ENCODE peak calls at places on chromosome 19, in four cellular contexts. B is GM12878, V is HepG2, M is K562. T is an unnamed sample.

GRCh38 chr19:49057636-49058234 is at the start of gene CGB7:
- DNase-seq in B (no peak), V (peak), M (peak), T (peak)

GRCh38 chr19:51980116-51980736 is 6.4 kb downstream of the ZNF350 start:
- DNase-seq in B (no peak), V (no peak), M (no peak), T (no peak)

GRCh38 chr19:38061294-38061693 is 154.3 kb downstream of the SIPA1L3 start:
- DNase-seq in B (no peak), V (no peak), M (no peak), T (no peak)

GRCh38 chr19:5539431-5539833 is 28.3 kb downstream of the TINCR start:
- DNase-seq in B (no peak), V (no peak), M (no peak), T (no peak)

GRCh38 chr19:6750062-6750461 is 10.6 kb downstream of the TRIP10 start:
- DNase-seq in B (no peak), V (no peak), M (no peak), T (no peak)

GRCh38 chr19:19591133-19591825 is 27.2 kb downstream of the PBX4 start:
- DNase-seq in B (peak), V (peak), M (no peak), T (no peak)

GRCh38 chr19:16199275-16199932 is 1.7 kb downstream of the AP1M1 start:
- DNase-seq in B (no peak), V (no peak), M (no peak), T (peak)

GRCh38 chr19:35044317-35045117 is 3.0 kb downstream of the HPN start:
- DNase-seq in B (no peak), V (peak), M (peak), T (peak)

GRCh38 chr19:31586282-31586681 is 237.0 kb upstream of the TSHZ3 start:
- DNase-seq in B (no peak), V (no peak), M (no peak), T (no peak)

GRCh38 chr19:51181913-51182419 is 39.9 kb downstream of the SIGLEC7 start:
- DNase-seq in B (no peak), V (no peak), M (no peak), T (no peak)

GRCh38 chr19:33407716-33408115 is 34.2 kb downstream of the CEBPG start:
- DNase-seq in B (no peak), V (no peak), M (no peak), T (no peak)

GRCh38 chr19:23093832-23094231 is 23.0 kb upstream of the ZNF730 start:
- DNase-seq in B (no peak), V (no peak), M (no peak), T (no peak)

GRCh38 chr19:52270266-52270885 is 989 bp downstream of the ZNF766 start:
- DNase-seq in B (no peak), V (no peak), M (peak), T (no peak)

GRCh38 chr19:30498707-30499106 is 126.5 kb downstream of the ZNF536 start:
- DNase-seq in B (no peak), V (no peak), M (peak), T (peak)
- TF ChIP-seq TARDBP in B (no peak), V (no peak), M (no peak), T (no peak)

DNA sequence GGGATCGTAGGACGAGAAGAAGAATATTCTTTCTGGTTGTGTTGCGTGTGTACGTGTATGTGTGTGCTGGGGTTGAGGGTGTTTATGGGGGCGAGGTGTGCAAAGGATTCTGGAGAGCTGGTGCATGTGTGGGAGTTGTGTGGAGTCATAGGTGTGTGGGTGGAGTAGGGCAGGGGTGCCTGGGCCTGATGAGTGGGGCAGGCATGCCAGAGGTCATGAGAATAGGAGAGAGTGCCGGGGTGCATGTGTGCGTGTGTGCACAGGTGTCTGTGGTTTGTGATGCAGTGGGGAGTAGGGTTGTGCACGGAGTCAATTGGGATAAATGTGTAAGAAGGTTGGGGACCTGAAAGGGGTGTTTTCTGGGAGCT is 649 bp downstream of the TMEM91 start:
- DNase-seq in B (no peak), V (no peak), M (no peak), T (no peak)
- TF ChIP-seq TARDBP in B (no peak), V (no peak), M (no peak), T (no peak)

GRCh38 chr19:2340496-2341246 is 12.2 kb downstream of the SPPL2B start:
- DNase-seq in B (no peak), V (no peak), M (no peak), T (no peak)
- TF ChIP-seq TARDBP in B (no peak), V (no peak), M (no peak), T (no peak)

DNA sequence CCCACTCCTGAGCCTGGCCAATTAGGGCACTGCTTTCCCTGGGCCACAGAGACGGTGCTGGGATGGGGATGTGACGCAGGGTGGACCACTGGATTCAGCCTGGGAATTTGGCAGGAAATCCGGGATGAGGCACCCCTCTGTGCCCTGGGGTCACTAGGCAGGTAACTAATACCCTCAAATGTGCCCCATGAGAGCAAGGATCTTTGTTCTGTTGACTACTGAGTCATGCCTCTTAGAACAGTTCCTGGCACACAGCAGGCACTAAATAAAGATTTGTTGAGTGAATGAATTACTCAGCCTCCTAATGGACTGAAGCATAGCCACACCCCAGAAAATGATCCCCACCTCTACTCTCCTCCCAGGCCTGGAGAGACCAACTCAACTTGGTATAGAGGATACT is 15.9 kb downstream of the OPA3 start:
- DNase-seq in B (no peak), V (no peak), M (no peak), T (no peak)
- TF ChIP-seq TARDBP in B (no peak), V (no peak), M (no peak), T (no peak)

GRCh38 chr19:4172861-4173473 is 9.4 kb downstream of the SIRT6 start:
- DNase-seq in B (no peak), V (no peak), M (peak), T (peak)
- TF ChIP-seq TARDBP in B (no peak), V (no peak), M (no peak), T (no peak)

GRCh38 chr19:43595605-43595998 is 332 bp downstream of the IRGQ start:
- DNase-seq in B (no peak), V (no peak), M (no peak), T (no peak)

GRCh38 chr19:43595999-43596841 is at the start of the genes IRGQ and ZNF576:
- DNase-seq in B (peak), V (peak), M (peak), T (peak)

GRCh38 chr19:43596842-43597461 is 557 bp downstream of the ZNF576 start:
- DNase-seq in B (no peak), V (no peak), M (no peak), T (no peak)

GRCh38 chr19:43594081-43594697 is 1.7 kb downstream of the IRGQ start:
- DNase-seq in B (no peak), V (no peak), M (no peak), T (no peak)

DNA sequence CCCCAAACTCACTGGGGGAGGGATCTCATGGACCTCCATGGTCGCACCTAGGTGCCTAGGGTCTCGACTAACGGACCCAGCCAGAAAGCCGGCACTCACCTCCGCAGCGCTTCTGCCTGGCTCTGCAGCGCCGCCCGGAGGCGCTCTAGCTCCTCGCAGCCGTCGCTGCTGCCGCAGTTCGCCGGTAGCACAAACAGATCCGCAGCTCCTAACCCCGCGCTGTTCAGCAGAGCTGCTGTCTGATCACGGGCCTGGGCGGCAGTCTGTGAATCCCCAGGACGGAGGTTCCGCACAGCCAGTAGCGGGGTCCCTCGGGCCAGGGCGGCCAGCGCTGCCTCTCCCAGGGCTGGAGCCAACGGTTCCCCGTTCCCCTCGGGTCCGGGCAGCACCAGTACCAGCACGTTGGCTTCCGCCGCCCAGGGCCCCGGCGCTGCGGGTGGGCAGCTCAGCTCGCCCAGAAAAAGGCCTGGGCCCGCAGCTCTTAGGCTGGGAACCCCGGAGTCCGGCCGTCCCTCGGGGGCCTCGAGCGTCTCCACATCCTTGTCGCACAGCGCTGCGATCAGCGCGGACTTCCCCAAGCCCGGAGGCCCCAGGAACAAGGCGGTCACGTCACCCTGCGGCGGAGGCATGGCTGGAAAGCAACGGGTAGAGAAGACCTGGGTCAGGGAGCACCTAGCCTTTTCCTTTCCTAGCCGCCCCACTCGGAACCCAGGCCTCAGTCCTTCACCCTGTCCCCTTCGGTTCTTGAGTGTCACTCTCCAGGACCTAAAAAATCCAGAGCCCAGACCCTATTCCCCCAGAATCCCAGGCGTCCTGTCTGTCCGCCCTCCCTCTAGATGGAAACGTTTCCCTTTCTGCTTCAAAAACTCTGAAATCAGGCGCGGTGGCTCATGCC is 977 bp downstream of the IRGQ start:
- DNase-seq in B (no peak), V (peak), M (peak), T (peak)
- TF ChIP-seq TARDBP in B (peak), V (no peak), M (no peak), T (no peak)

DNA sequence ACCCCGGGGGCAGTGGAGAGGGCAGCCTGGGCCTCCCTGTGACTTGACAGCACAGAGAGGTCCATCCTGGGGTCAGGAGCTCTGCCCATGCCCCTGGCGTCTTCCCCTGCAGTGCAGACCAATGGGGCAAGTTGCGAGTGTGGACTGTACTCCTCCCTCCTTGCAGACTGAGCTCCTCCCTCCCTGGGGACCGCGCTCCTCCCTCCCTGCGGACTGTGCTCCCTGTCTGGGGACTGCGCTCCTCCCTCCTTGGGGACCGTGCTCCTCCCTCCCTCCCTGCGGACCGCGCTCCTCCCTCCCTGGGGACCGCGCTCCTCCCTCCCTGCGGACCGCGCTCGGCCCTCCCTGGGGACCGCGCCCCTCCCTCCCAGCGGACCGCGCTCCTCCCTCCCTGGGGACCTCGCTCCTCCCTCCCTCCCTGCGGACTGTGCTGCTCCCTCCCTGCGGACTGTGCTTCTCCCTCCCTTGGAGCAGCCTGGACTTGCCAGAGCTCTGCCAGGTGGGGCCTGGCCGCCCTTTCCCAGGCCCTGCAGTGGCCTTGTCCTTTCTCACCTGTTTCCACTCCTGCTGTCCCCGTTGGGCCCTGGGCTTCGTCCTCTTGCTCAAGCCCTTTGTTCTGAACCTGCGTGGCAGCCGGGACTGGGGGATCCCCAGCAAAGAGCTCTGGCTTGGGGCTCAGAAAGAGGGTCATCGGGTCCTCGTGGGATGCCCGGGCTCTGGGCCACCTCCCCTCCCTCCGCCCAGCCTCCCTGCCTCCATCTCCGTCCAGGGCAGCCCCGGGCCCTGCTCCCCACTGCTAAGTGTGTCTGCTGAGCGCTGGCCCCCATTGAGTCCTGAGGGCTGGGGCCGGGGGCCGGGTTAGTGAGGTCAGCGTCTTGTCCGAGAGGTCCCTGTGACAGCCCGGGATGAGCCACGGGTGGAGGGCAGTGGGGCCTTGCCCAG is 6.8 kb downstream of the GAMT start:
- DNase-seq in B (no peak), V (no peak), M (peak), T (no peak)
- TF ChIP-seq TARDBP in B (no peak), V (peak), M (no peak), T (no peak)

GRCh38 chr19:289651-290538 is 1.3 kb downstream of the PLPP2 start:
- DNase-seq in B (no peak), V (peak), M (peak), T (no peak)

GRCh38 chr19:292281-292884 is 1.2 kb upstream of the PLPP2 start:
- DNase-seq in B (no peak), V (no peak), M (no peak), T (no peak)

GRCh38 chr19:290539-291521 is at the start of gene PLPP2:
- DNase-seq in B (no peak), V (no peak), M (peak), T (no peak)

GRCh38 chr19:292951-293350 is 1.7 kb upstream of the PLPP2 start:
- DNase-seq in B (no peak), V (no peak), M (no peak), T (no peak)

GRCh38 chr19:291561-292280 is 518 bp upstream of the PLPP2 start:
- DNase-seq in B (no peak), V (no peak), M (peak), T (peak)
- TF ChIP-seq TARDBP in B (no peak), V (no peak), M (no peak), T (no peak)